ENCODE peak calls at places on chromosomes 6 and 20, in nine cellular contexts. One of them, this sample, is unnamed.

GRCh38 chr20:1711266-1711665 is 53.7 kb upstream of the SIRPG start:
- DNase-seq in GM12891: no peak
- DNase-seq in sigmoid colon: no peak
- DNase-seq in GM12878: no peak
- DNase-seq in suprapubic skin: no peak
- DNase-seq in HCT116: no peak
- DNase-seq in GM12892: no peak
- DNase-seq in transverse colon: no peak
- DNase-seq in endothelial cell of umbilical vein: no peak
- DNase-seq in this sample: no peak

GRCh38 chr6:6366778-6367177 is 46.3 kb upstream of the F13A1 start:
- DNase-seq in sigmoid colon: no peak
- DNase-seq in HCT116: no peak
- DNase-seq in GM12892: no peak
- DNase-seq in suprapubic skin: no peak
- DNase-seq in GM12878: no peak
- DNase-seq in transverse colon: no peak
- DNase-seq in endothelial cell of umbilical vein: no peak
- DNase-seq in GM12891: no peak
- DNase-seq in this sample: no peak

GRCh38 chr20:41249371-41249770 is 68.2 kb downstream of the ZHX3 start:
- DNase-seq in endothelial cell of umbilical vein: peak; percentile 92
- DNase-seq in sigmoid colon: peak; percentile 92
- DNase-seq in suprapubic skin: peak; percentile 86
- DNase-seq in transverse colon: peak; percentile 45
- DNase-seq in GM12892: peak; percentile 15
- DNase-seq in GM12878: no peak
- DNase-seq in GM12891: no peak
- DNase-seq in HCT116: no peak
- DNase-seq in this sample: no peak

GRCh38 chr20:4156411-4156810 is 141.1 kb upstream of the RNF24 start:
- DNase-seq in GM12878: no peak
- DNase-seq in GM12891: no peak
- DNase-seq in sigmoid colon: no peak
- DNase-seq in transverse colon: no peak
- DNase-seq in GM12892: no peak
- DNase-seq in suprapubic skin: no peak
- DNase-seq in endothelial cell of umbilical vein: no peak
- DNase-seq in HCT116: no peak
- DNase-seq in this sample: no peak

GRCh38 chr20:20664795-20665194 is 47.6 kb downstream of the RALGAPA2 start:
- DNase-seq in sigmoid colon: no peak
- DNase-seq in GM12878: no peak
- DNase-seq in transverse colon: no peak
- DNase-seq in endothelial cell of umbilical vein: peak; percentile 77
- DNase-seq in GM12891: no peak
- DNase-seq in HCT116: peak; percentile 18
- DNase-seq in GM12892: no peak
- DNase-seq in suprapubic skin: no peak
- DNase-seq in this sample: peak; percentile 21

GRCh38 chr6:112912351-112913101 is 565.4 kb downstream of the RFPL4B start:
- DNase-seq in HCT116: no peak
- DNase-seq in GM12891: no peak
- DNase-seq in GM12878: no peak
- DNase-seq in endothelial cell of umbilical vein: peak; percentile 84
- DNase-seq in GM12892: no peak
- DNase-seq in suprapubic skin: no peak
- DNase-seq in transverse colon: no peak
- DNase-seq in sigmoid colon: no peak
- DNase-seq in this sample: no peak

GRCh38 chr20:12177657-12178293 is 260.1 kb downstream of the BTBD3 start:
- DNase-seq in endothelial cell of umbilical vein: no peak
- DNase-seq in HCT116: no peak
- DNase-seq in GM12892: no peak
- DNase-seq in transverse colon: peak; percentile 79
- DNase-seq in GM12891: no peak
- DNase-seq in suprapubic skin: no peak
- DNase-seq in sigmoid colon: no peak
- DNase-seq in GM12878: no peak
- DNase-seq in this sample: no peak

GRCh38 chr6:28167068-28167467 is 25.4 kb downstream of the ZKSCAN8 start:
- DNase-seq in sigmoid colon: no peak
- DNase-seq in GM12892: no peak
- DNase-seq in HCT116: no peak
- DNase-seq in suprapubic skin: no peak
- DNase-seq in transverse colon: no peak
- DNase-seq in GM12891: no peak
- DNase-seq in endothelial cell of umbilical vein: no peak
- DNase-seq in GM12878: no peak
- DNase-seq in this sample: no peak

GRCh38 chr6:91483415-91483814 is 896.5 kb upstream of the MAP3K7 start:
- DNase-seq in endothelial cell of umbilical vein: peak; percentile 51
- DNase-seq in sigmoid colon: no peak
- DNase-seq in transverse colon: no peak
- DNase-seq in HCT116: no peak
- DNase-seq in GM12892: no peak
- DNase-seq in GM12878: no peak
- DNase-seq in suprapubic skin: no peak
- DNase-seq in GM12891: no peak
- DNase-seq in this sample: no peak

GRCh38 chr20:37901667-37902503 is 1.0 kb upstream of the VSTM2L start:
- DNase-seq in sigmoid colon: no peak
- DNase-seq in GM12891: peak; percentile 76
- DNase-seq in endothelial cell of umbilical vein: peak; percentile 31
- DNase-seq in GM12878: no peak
- DNase-seq in HCT116: peak; percentile 4
- DNase-seq in suprapubic skin: no peak
- DNase-seq in GM12892: peak; percentile 77
- DNase-seq in transverse colon: no peak
- DNase-seq in this sample: peak; percentile 88

GRCh38 chr6:169216830-169217229 is 36.8 kb downstream of the THBS2 start:
- DNase-seq in GM12878: no peak
- DNase-seq in GM12892: no peak
- DNase-seq in endothelial cell of umbilical vein: no peak
- DNase-seq in GM12891: no peak
- DNase-seq in transverse colon: no peak
- DNase-seq in sigmoid colon: peak; percentile 78
- DNase-seq in HCT116: no peak
- DNase-seq in suprapubic skin: no peak
- DNase-seq in this sample: no peak
- TF ChIP-seq POLR2AphosphoS5 in GM12878: no peak
- TF ChIP-seq POLR2AphosphoS5 in GM12892: no peak
- TF ChIP-seq POLR2AphosphoS5 in endothelial cell of umbilical vein: no peak
- TF ChIP-seq POLR2AphosphoS5 in GM12891: no peak
- TF ChIP-seq POLR2AphosphoS5 in transverse colon: no peak
- TF ChIP-seq POLR2AphosphoS5 in sigmoid colon: no peak
- TF ChIP-seq POLR2AphosphoS5 in HCT116: no peak
- TF ChIP-seq POLR2AphosphoS5 in suprapubic skin: no peak
- TF ChIP-seq POLR2AphosphoS5 in this sample: no peak

GRCh38 chr6:37926661-37927060 is 107.1 kb downstream of the ZFAND3 start:
- DNase-seq in GM12878: no peak
- DNase-seq in GM12892: no peak
- DNase-seq in endothelial cell of umbilical vein: no peak
- DNase-seq in suprapubic skin: no peak
- DNase-seq in GM12891: no peak
- DNase-seq in sigmoid colon: no peak
- DNase-seq in transverse colon: no peak
- DNase-seq in HCT116: no peak
- DNase-seq in this sample: no peak

GRCh38 chr6:37919417-37920157 is 100.1 kb downstream of the ZFAND3 start:
- DNase-seq in GM12892: no peak
- DNase-seq in GM12891: no peak
- DNase-seq in HCT116: no peak
- DNase-seq in suprapubic skin: no peak
- DNase-seq in endothelial cell of umbilical vein: no peak
- DNase-seq in sigmoid colon: no peak
- DNase-seq in GM12878: no peak
- DNase-seq in transverse colon: no peak
- DNase-seq in this sample: no peak

GRCh38 chr6:37923514-37923913 is 104.0 kb downstream of the ZFAND3 start:
- DNase-seq in suprapubic skin: no peak
- DNase-seq in GM12891: no peak
- DNase-seq in HCT116: no peak
- DNase-seq in GM12878: no peak
- DNase-seq in transverse colon: no peak
- DNase-seq in GM12892: no peak
- DNase-seq in sigmoid colon: no peak
- DNase-seq in endothelial cell of umbilical vein: no peak
- DNase-seq in this sample: no peak

GRCh38 chr6:37920667-37921066 is 101.1 kb downstream of the ZFAND3 start:
- DNase-seq in GM12892: no peak
- DNase-seq in transverse colon: no peak
- DNase-seq in endothelial cell of umbilical vein: no peak
- DNase-seq in sigmoid colon: no peak
- DNase-seq in HCT116: no peak
- DNase-seq in GM12878: no peak
- DNase-seq in suprapubic skin: no peak
- DNase-seq in GM12891: no peak
- DNase-seq in this sample: no peak

GRCh38 chr6:37922563-37922962 is 103.0 kb downstream of the ZFAND3 start:
- DNase-seq in HCT116: no peak
- DNase-seq in GM12891: no peak
- DNase-seq in GM12878: no peak
- DNase-seq in endothelial cell of umbilical vein: no peak
- DNase-seq in suprapubic skin: no peak
- DNase-seq in sigmoid colon: no peak
- DNase-seq in transverse colon: no peak
- DNase-seq in GM12892: no peak
- DNase-seq in this sample: no peak
- TF ChIP-seq POLR2AphosphoS5 in HCT116: no peak
- TF ChIP-seq POLR2AphosphoS5 in GM12891: no peak
- TF ChIP-seq POLR2AphosphoS5 in GM12878: no peak
- TF ChIP-seq POLR2AphosphoS5 in endothelial cell of umbilical vein: no peak
- TF ChIP-seq POLR2AphosphoS5 in suprapubic skin: no peak
- TF ChIP-seq POLR2AphosphoS5 in sigmoid colon: no peak
- TF ChIP-seq POLR2AphosphoS5 in transverse colon: no peak
- TF ChIP-seq POLR2AphosphoS5 in GM12892: no peak
- TF ChIP-seq POLR2AphosphoS5 in this sample: no peak

GRCh38 chr20:44494681-44495080 is 19.0 kb downstream of the TTPAL start:
- DNase-seq in GM12892: no peak
- DNase-seq in suprapubic skin: no peak
- DNase-seq in GM12891: no peak
- DNase-seq in HCT116: no peak
- DNase-seq in sigmoid colon: no peak
- DNase-seq in endothelial cell of umbilical vein: no peak
- DNase-seq in transverse colon: no peak
- DNase-seq in GM12878: no peak
- DNase-seq in this sample: no peak

GRCh38 chr20:44495257-44495656 is 19.6 kb downstream of the TTPAL start:
- DNase-seq in GM12892: no peak
- DNase-seq in transverse colon: no peak
- DNase-seq in GM12891: no peak
- DNase-seq in endothelial cell of umbilical vein: no peak
- DNase-seq in GM12878: no peak
- DNase-seq in suprapubic skin: no peak
- DNase-seq in sigmoid colon: no peak
- DNase-seq in HCT116: no peak
- DNase-seq in this sample: no peak

GRCh38 chr20:44497761-44498160 is 22.1 kb downstream of the TTPAL start:
- DNase-seq in sigmoid colon: no peak
- DNase-seq in GM12878: no peak
- DNase-seq in suprapubic skin: no peak
- DNase-seq in endothelial cell of umbilical vein: no peak
- DNase-seq in GM12892: no peak
- DNase-seq in HCT116: no peak
- DNase-seq in transverse colon: no peak
- DNase-seq in GM12891: no peak
- DNase-seq in this sample: no peak

GRCh38 chr20:44495802-44496481 is 20.3 kb downstream of the TTPAL start:
- DNase-seq in endothelial cell of umbilical vein: peak; percentile 48
- DNase-seq in HCT116: peak; percentile 77
- DNase-seq in suprapubic skin: no peak
- DNase-seq in GM12878: no peak
- DNase-seq in GM12892: no peak
- DNase-seq in GM12891: no peak
- DNase-seq in transverse colon: no peak
- DNase-seq in sigmoid colon: peak; percentile 28
- DNase-seq in this sample: no peak

DNA sequence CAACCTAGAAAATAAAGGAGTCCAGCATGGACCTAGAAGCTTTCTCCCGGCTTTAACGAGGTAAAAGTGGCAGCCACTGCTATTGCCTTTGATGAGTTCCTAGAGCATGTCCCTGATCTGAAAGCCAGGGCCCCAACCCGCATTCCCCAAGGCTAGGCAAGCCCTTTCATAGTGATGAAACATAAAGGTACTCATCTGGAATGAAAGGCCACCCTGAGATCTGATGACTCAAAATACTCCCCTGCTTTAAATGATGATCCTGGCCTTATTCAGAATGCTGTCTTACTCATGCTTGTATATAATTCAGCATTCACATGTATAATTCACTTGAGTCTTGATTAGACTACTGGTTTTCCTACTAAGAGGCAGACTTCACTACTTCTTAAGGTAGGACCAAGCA is 21.3 kb downstream of the TTPAL start:
- DNase-seq in GM12892: no peak
- DNase-seq in GM12891: no peak
- DNase-seq in suprapubic skin: no peak
- DNase-seq in transverse colon: no peak
- DNase-seq in HCT116: peak; percentile 39
- DNase-seq in GM12878: no peak
- DNase-seq in endothelial cell of umbilical vein: no peak
- DNase-seq in sigmoid colon: peak; percentile 35
- DNase-seq in this sample: no peak
- TF ChIP-seq POLR2AphosphoS5 in GM12892: no peak
- TF ChIP-seq POLR2AphosphoS5 in GM12891: no peak
- TF ChIP-seq POLR2AphosphoS5 in suprapubic skin: no peak
- TF ChIP-seq POLR2AphosphoS5 in transverse colon: no peak
- TF ChIP-seq POLR2AphosphoS5 in HCT116: no peak
- TF ChIP-seq POLR2AphosphoS5 in GM12878: no peak
- TF ChIP-seq POLR2AphosphoS5 in endothelial cell of umbilical vein: no peak
- TF ChIP-seq POLR2AphosphoS5 in sigmoid colon: no peak
- TF ChIP-seq POLR2AphosphoS5 in this sample: no peak

GRCh38 chr20:50415516-50416268 is 94.5 kb upstream of the PTPN1 start:
- DNase-seq in GM12891: no peak
- DNase-seq in suprapubic skin: peak; percentile 99
- DNase-seq in transverse colon: peak; percentile 98
- DNase-seq in GM12892: no peak
- DNase-seq in GM12878: no peak
- DNase-seq in sigmoid colon: peak; percentile 100
- DNase-seq in HCT116: peak; percentile 50
- DNase-seq in endothelial cell of umbilical vein: peak; percentile 75
- DNase-seq in this sample: no peak

GRCh38 chr20:50412069-50412468 is 98.1 kb upstream of the PTPN1 start:
- DNase-seq in GM12878: no peak
- DNase-seq in sigmoid colon: no peak
- DNase-seq in GM12892: no peak
- DNase-seq in GM12891: no peak
- DNase-seq in endothelial cell of umbilical vein: no peak
- DNase-seq in HCT116: no peak
- DNase-seq in suprapubic skin: no peak
- DNase-seq in transverse colon: peak; percentile 54
- DNase-seq in this sample: no peak

GRCh38 chr20:50415031-50415515 is 95.1 kb upstream of the PTPN1 start:
- DNase-seq in GM12878: no peak
- DNase-seq in endothelial cell of umbilical vein: no peak
- DNase-seq in GM12891: no peak
- DNase-seq in HCT116: peak; percentile 28
- DNase-seq in GM12892: no peak
- DNase-seq in sigmoid colon: no peak
- DNase-seq in suprapubic skin: no peak
- DNase-seq in transverse colon: no peak
- DNase-seq in this sample: no peak

GRCh38 chr20:50412499-50412898 is 97.7 kb upstream of the PTPN1 start:
- DNase-seq in sigmoid colon: no peak
- DNase-seq in endothelial cell of umbilical vein: no peak
- DNase-seq in GM12891: no peak
- DNase-seq in suprapubic skin: no peak
- DNase-seq in GM12892: no peak
- DNase-seq in transverse colon: no peak
- DNase-seq in GM12878: no peak
- DNase-seq in HCT116: no peak
- DNase-seq in this sample: no peak

GRCh38 chr20:50413088-50413500 is 97.1 kb upstream of the PTPN1 start:
- DNase-seq in sigmoid colon: no peak
- DNase-seq in endothelial cell of umbilical vein: no peak
- DNase-seq in GM12892: no peak
- DNase-seq in GM12891: no peak
- DNase-seq in GM12878: no peak
- DNase-seq in suprapubic skin: no peak
- DNase-seq in HCT116: no peak
- DNase-seq in transverse colon: no peak
- DNase-seq in this sample: no peak
- TF ChIP-seq POLR2AphosphoS5 in sigmoid colon: no peak
- TF ChIP-seq POLR2AphosphoS5 in endothelial cell of umbilical vein: no peak
- TF ChIP-seq POLR2AphosphoS5 in GM12892: no peak
- TF ChIP-seq POLR2AphosphoS5 in GM12891: no peak
- TF ChIP-seq POLR2AphosphoS5 in GM12878: no peak
- TF ChIP-seq POLR2AphosphoS5 in suprapubic skin: no peak
- TF ChIP-seq POLR2AphosphoS5 in HCT116: no peak
- TF ChIP-seq POLR2AphosphoS5 in transverse colon: no peak
- TF ChIP-seq POLR2AphosphoS5 in this sample: no peak